ENCODE peak calls at places on chromosomes 2 and 18, in five cellular contexts. One of them, this sample, is unnamed.

GRCh38 chr2:31398881-31399280 is 15.7 kb downstream of the XDH start:
- DNase-seq in fibroblast of lung: no peak
- DNase-seq in MM.1S: no peak
- DNase-seq in AG04450: no peak
- DNase-seq in left ventricle myocardium inferior: no peak
- DNase-seq in this sample: no peak

GRCh38 chr18:902179-902718 is 2.4 kb upstream of the ADCYAP1 start:
- DNase-seq in fibroblast of lung: no peak
- DNase-seq in MM.1S: no peak
- DNase-seq in AG04450: no peak
- DNase-seq in left ventricle myocardium inferior: no peak
- DNase-seq in this sample: no peak

GRCh38 chr2:183597841-183598240 is 473.6 kb downstream of the NUP35 start:
- DNase-seq in fibroblast of lung: no peak
- DNase-seq in MM.1S: no peak
- DNase-seq in AG04450: no peak
- DNase-seq in left ventricle myocardium inferior: no peak
- DNase-seq in this sample: no peak

GRCh38 chr2:98039085-98039756 is 43.5 kb upstream of the TMEM131 start:
- DNase-seq in fibroblast of lung: no peak
- DNase-seq in MM.1S: no peak
- DNase-seq in AG04450: no peak
- DNase-seq in left ventricle myocardium inferior: no peak
- DNase-seq in this sample: no peak

GRCh38 chr2:1219901-1220691 is 193.2 kb upstream of the TPO start:
- DNase-seq in fibroblast of lung: peak; percentile 54
- DNase-seq in MM.1S: no peak
- DNase-seq in AG04450: no peak
- DNase-seq in left ventricle myocardium inferior: no peak
- DNase-seq in this sample: no peak

GRCh38 chr2:161344737-161345136 is 36.5 kb downstream of the PSMD14 start:
- DNase-seq in fibroblast of lung: no peak
- DNase-seq in MM.1S: no peak
- DNase-seq in AG04450: no peak
- DNase-seq in left ventricle myocardium inferior: no peak
- DNase-seq in this sample: no peak

GRCh38 chr2:9250498-9251153 is 44.0 kb downstream of the ASAP2 start:
- DNase-seq in fibroblast of lung: no peak
- DNase-seq in MM.1S: no peak
- DNase-seq in AG04450: no peak
- DNase-seq in left ventricle myocardium inferior: no peak
- DNase-seq in this sample: no peak

GRCh38 chr2:62705859-62706720 is 577 bp downstream of the EHBP1 start:
- DNase-seq in fibroblast of lung: peak; percentile 57
- DNase-seq in MM.1S: peak; percentile 37
- DNase-seq in AG04450: no peak
- DNase-seq in left ventricle myocardium inferior: peak; percentile 58
- DNase-seq in this sample: peak; percentile 31

GRCh38 chr2:11571170-11571569 is 37.3 kb downstream of the GREB1 start:
- DNase-seq in fibroblast of lung: no peak
- DNase-seq in MM.1S: no peak
- DNase-seq in AG04450: no peak
- DNase-seq in left ventricle myocardium inferior: no peak
- DNase-seq in this sample: no peak

GRCh38 chr18:28177828-28178635 is 1.1 kb upstream of the CDH2 start:
- DNase-seq in fibroblast of lung: no peak
- DNase-seq in MM.1S: peak; percentile 62
- DNase-seq in AG04450: no peak
- DNase-seq in left ventricle myocardium inferior: peak; percentile 71
- DNase-seq in this sample: no peak

GRCh38 chr2:149611100-149611820 is 23.7 kb upstream of the MMADHC start:
- DNase-seq in fibroblast of lung: no peak
- DNase-seq in MM.1S: no peak
- DNase-seq in AG04450: no peak
- DNase-seq in left ventricle myocardium inferior: no peak
- DNase-seq in this sample: no peak

GRCh38 chr18:50720281-50720680 is 99.5 kb downstream of the MRO start:
- DNase-seq in fibroblast of lung: no peak
- DNase-seq in MM.1S: no peak
- DNase-seq in AG04450: no peak
- DNase-seq in left ventricle myocardium inferior: no peak
- DNase-seq in this sample: no peak

GRCh38 chr2:15668611-15669305 is 77.1 kb downstream of the DDX1 start:
- DNase-seq in fibroblast of lung: peak; percentile 3
- DNase-seq in MM.1S: no peak
- DNase-seq in AG04450: peak; percentile 8
- DNase-seq in left ventricle myocardium inferior: no peak
- DNase-seq in this sample: no peak
- H3K27ac ChIP-seq in fibroblast of lung: no peak overlapping the region
- H3K27ac ChIP-seq in MM.1S: no peak overlapping the region
- H3K27ac ChIP-seq in AG04450: peak overlapping the region; percentile 61
- H3K27ac ChIP-seq in left ventricle myocardium inferior: no peak overlapping the region
- H3K27ac ChIP-seq in this sample: no peak overlapping the region

GRCh38 chr2:43323810-43324588 is 97.6 kb upstream of the ZFP36L2 start:
- DNase-seq in fibroblast of lung: no peak
- DNase-seq in MM.1S: no peak
- DNase-seq in AG04450: no peak
- DNase-seq in left ventricle myocardium inferior: peak; percentile 72
- DNase-seq in this sample: no peak
- H3K27ac ChIP-seq in fibroblast of lung: no peak overlapping the region
- H3K27ac ChIP-seq in MM.1S: no peak overlapping the region
- H3K27ac ChIP-seq in AG04450: no peak overlapping the region
- H3K27ac ChIP-seq in left ventricle myocardium inferior: peak overlapping the region; percentile 93
- H3K27ac ChIP-seq in this sample: no peak overlapping the region

GRCh38 chr2:68237976-68238580 is 14.3 kb downstream of the PPP3R1 start:
- DNase-seq in fibroblast of lung: no peak
- DNase-seq in MM.1S: no peak
- DNase-seq in AG04450: no peak
- DNase-seq in left ventricle myocardium inferior: no peak
- DNase-seq in this sample: no peak
- H3K27ac ChIP-seq in fibroblast of lung: no peak overlapping the region
- H3K27ac ChIP-seq in MM.1S: no peak overlapping the region
- H3K27ac ChIP-seq in AG04450: no peak overlapping the region
- H3K27ac ChIP-seq in left ventricle myocardium inferior: peak overlapping the region; percentile 7
- H3K27ac ChIP-seq in this sample: no peak overlapping the region

GRCh38 chr18:60893331-60894114 is 439.7 kb upstream of the CDH20 start:
- DNase-seq in fibroblast of lung: no peak
- DNase-seq in MM.1S: no peak
- DNase-seq in AG04450: no peak
- DNase-seq in left ventricle myocardium inferior: no peak
- DNase-seq in this sample: no peak

GRCh38 chr18:60892855-60893254 is 440.4 kb upstream of the CDH20 start:
- DNase-seq in fibroblast of lung: peak; percentile 52
- DNase-seq in MM.1S: no peak
- DNase-seq in AG04450: no peak
- DNase-seq in left ventricle myocardium inferior: no peak
- DNase-seq in this sample: no peak

GRCh38 chr18:60894254-60894945 is 438.8 kb upstream of the CDH20 start:
- DNase-seq in fibroblast of lung: no peak
- DNase-seq in MM.1S: no peak
- DNase-seq in AG04450: no peak
- DNase-seq in left ventricle myocardium inferior: no peak
- DNase-seq in this sample: no peak

GRCh38 chr18:60892441-60892840 is 440.8 kb upstream of the CDH20 start:
- DNase-seq in fibroblast of lung: peak; percentile 22
- DNase-seq in MM.1S: no peak
- DNase-seq in AG04450: no peak
- DNase-seq in left ventricle myocardium inferior: no peak
- DNase-seq in this sample: no peak

DNA sequence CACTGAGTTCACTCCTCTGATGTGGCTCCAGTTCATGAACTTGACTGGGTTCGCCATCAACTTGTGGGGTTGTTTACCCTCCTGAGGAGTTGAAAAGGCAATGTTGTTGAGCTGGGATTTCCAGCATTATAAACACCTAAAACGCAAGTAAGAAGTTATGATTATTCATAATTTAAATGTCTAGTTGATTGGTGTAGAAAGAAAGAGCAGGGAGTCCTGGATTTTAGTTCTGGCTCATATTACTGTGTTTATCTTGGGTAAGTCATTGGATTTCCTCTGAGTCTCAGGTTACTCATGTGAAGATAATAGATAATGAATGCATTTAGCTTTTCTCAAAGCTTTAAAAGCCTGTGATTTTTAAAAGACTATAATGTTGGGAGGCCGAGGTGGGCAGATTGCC is 438.0 kb upstream of the CDH20 start:
- DNase-seq in fibroblast of lung: peak; percentile 9
- DNase-seq in MM.1S: no peak
- DNase-seq in AG04450: no peak
- DNase-seq in left ventricle myocardium inferior: no peak
- DNase-seq in this sample: no peak
- H3K27ac ChIP-seq in fibroblast of lung: no peak overlapping the region
- H3K27ac ChIP-seq in MM.1S: no peak overlapping the region
- H3K27ac ChIP-seq in AG04450: no peak overlapping the region
- H3K27ac ChIP-seq in left ventricle myocardium inferior: no peak overlapping the region
- H3K27ac ChIP-seq in this sample: no peak overlapping the region

GRCh38 chr2:72165792-72166191 is 18.1 kb upstream of the CYP26B1 start:
- DNase-seq in fibroblast of lung: no peak
- DNase-seq in MM.1S: no peak
- DNase-seq in AG04450: no peak
- DNase-seq in left ventricle myocardium inferior: no peak
- DNase-seq in this sample: no peak
- H3K27ac ChIP-seq in fibroblast of lung: no peak overlapping the region
- H3K27ac ChIP-seq in MM.1S: no peak overlapping the region
- H3K27ac ChIP-seq in AG04450: no peak overlapping the region
- H3K27ac ChIP-seq in left ventricle myocardium inferior: no peak overlapping the region
- H3K27ac ChIP-seq in this sample: no peak overlapping the region

This sample was measured in CD4-positive, alpha-beta T cell.